ENCODE peak calls at places on chromosomes 5 and 9, in four cellular contexts. D, U, C and V are unnamed samples.

GRCh38 chr5:127746756-127747155 is 43.6 kb downstream of the CCDC192 start:
- DNase-seq in C (no peak), U (no peak), D (peak), V (peak)

GRCh38 chr5:144203750-144204596 is 33.3 kb downstream of the KCTD16 start:
- DNase-seq in C (no peak), D (peak), U (no peak), V (peak)

GRCh38 chr5:154811653-154812465 is 38.5 kb downstream of the FAXDC2 start:
- DNase-seq in U (no peak), C (peak), D (peak), V (peak)

GRCh38 chr5:100900796-100901731 is 2.0 kb downstream of the ST8SIA4 start:
- DNase-seq in D (peak), U (peak), C (peak), V (peak)

GRCh38 chr5:78109891-78110324 is 184.6 kb downstream of the AP3B1 start:
- DNase-seq in U (no peak), D (no peak), C (no peak), V (no peak)

GRCh38 chr5:10452768-10453331 is 11.2 kb downstream of the ROPN1L start:
- DNase-seq in C (no peak), D (peak), U (no peak), V (peak)

GRCh38 chr9:38619556-38620447 is 594 bp downstream of the ANKRD18A start:
- DNase-seq in C (peak), U (no peak), D (no peak), V (no peak)

GRCh38 chr9:792331-793260 is 48.9 kb upstream of the DMRT1 start:
- DNase-seq in U (peak), D (peak), C (peak), V (no peak)

GRCh38 chr5:151691706-151692105 is 5.0 kb upstream of the SPARC start:
- DNase-seq in U (no peak), C (no peak), D (no peak), V (no peak)

GRCh38 chr9:134163374-134164196 is 779 bp downstream of the RNU6ATAC start:
- DNase-seq in U (peak), C (peak), D (peak), V (no peak)
- TF ChIP-seq CTCF in U (peak), C (peak), D (no peak), V (no peak)

GRCh38 chr5:16867585-16867953 is 68.5 kb downstream of the MYO10 start:
- DNase-seq in C (no peak), D (no peak), U (no peak), V (no peak)

GRCh38 chr5:16869821-16870796 is 66.0 kb downstream of the MYO10 start:
- DNase-seq in D (peak), U (no peak), C (no peak), V (peak)

GRCh38 chr5:16870878-16871277 is 65.2 kb downstream of the MYO10 start:
- DNase-seq in U (no peak), D (no peak), C (no peak), V (no peak)

GRCh38 chr5:16866795-16867584 is 69.1 kb downstream of the MYO10 start:
- DNase-seq in C (peak), U (no peak), D (peak), V (no peak)

GRCh38 chr5:16871746-16872339 is 64.2 kb downstream of the MYO10 start:
- DNase-seq in U (no peak), C (no peak), D (peak), V (peak)
- H3K27ac ChIP-seq in U (peak), C (no peak), D (no peak), V (no peak)

GRCh38 chr5:159642379-159642778 is 273.9 kb upstream of the ADRA1B start:
- DNase-seq in C (no peak), U (no peak), D (no peak), V (no peak)
- TF ChIP-seq CTCF in C (no peak), U (no peak), D (peak), V (no peak)

DNA sequence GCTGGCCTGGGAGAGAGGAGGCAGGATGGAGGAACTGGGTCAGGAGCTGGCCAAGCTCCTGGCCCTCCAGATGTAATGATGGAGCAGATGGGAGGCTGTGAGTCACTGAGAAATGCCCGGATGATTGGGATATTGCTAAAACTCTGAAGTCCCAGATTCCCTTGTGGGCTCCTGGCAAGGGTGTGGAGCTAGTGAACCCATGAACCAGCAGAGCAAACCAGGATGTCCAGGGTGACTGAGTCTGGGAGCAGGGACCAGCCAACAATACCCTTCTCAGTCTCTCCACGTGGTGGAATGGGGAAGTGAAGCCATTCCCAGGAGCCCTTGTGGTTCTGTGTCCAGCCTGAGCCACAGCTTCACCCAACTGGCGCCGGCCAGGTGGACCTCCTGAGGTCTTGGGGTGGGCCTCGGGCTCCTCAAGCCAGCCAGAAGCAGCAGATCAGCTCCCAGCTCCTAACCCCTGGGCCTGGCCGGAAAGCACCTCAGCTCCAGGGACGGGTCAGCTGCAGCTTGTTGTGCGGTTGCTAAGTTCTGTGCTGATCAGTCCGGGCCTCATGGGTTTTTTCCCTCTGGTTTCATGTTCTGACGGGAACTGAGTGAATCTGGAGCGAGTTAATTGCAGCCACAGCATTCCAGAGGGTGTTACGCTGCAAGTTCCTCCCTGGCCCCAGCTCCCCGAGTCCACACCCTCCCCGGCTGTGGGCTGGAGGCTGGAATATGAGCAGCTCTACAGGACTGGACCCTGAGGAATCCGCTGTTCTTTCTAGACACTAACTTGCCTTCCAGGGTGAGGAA is 37.6 kb downstream of the DUSP1 start:
- DNase-seq in U (peak), D (peak), C (peak), V (peak)
- H3K27ac ChIP-seq in U (peak), D (peak), C (peak), V (peak)

DNA sequence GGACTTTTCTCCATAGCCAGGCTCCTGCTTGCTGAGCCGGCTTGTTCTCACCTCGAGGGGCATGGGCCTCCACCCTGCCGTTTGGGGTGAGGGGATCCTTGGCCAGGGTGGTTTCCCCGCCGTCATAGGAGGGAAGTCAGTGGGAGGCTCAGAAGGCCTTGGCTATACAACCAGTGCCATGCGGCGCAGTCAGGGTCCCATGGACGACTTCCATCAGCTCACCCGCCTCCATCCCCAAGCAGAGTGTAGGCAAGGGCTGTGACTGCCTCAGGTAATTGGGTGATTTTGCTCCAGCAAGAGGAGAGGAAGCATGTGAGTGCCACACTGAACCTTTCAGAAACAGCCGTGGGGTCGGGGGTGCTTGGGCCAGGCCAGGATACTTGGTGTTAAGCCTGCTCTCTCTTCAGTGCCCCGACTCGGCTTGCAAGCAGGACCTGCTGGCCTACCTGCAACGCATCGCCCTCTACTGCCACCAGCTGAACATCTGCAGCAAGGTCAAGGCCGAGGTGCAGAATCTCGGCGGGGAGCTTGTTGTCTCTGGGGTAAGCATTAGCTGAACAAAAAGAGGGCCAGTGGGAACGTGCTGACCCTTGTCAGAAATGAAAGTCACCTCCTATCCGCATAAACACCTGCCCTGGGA is 57.2 kb upstream of the LRRTM2 start:
- DNase-seq in C (no peak), D (no peak), U (no peak), V (no peak)
- TF ChIP-seq CTCF in C (no peak), D (no peak), U (no peak), V (no peak)

GRCh38 chr9:113585555-113585954 is 122.0 kb downstream of the RGS3 start:
- DNase-seq in U (no peak), D (no peak), C (no peak), V (no peak)
- H3K27ac ChIP-seq in U (no peak), D (no peak), C (peak), V (peak)

DNA sequence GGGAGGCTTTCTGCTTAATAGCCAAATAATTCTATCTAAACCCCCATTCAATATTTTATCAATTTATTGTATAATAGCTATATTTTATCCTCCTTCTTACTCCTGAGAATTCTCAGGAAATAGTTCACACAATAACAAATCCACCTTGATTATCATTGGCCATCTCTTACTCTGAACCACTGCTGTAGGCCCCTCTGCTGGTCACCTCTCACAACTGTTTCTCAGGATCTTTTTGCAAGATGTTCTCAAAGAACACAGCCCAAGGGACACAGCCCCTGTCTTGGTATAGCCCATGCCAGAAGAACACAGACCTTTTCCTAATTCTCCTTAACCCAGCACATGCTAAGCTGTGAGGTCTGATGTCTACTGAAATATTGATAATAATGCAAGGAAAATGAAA is 74.9 kb upstream of the HTR4 start:
- DNase-seq in D (no peak), C (no peak), U (no peak), V (peak)
- TF ChIP-seq CTCF in D (peak), C (no peak), U (no peak), V (peak)

GRCh38 chr5:130024006-130024405 is 119.7 kb downstream of the CHSY3 start:
- DNase-seq in U (no peak), C (no peak), D (no peak), V (no peak)
- H3K27ac ChIP-seq in U (no peak), C (no peak), D (no peak), V (no peak)